ENCODE peak calls at places on chromosome 12, in nine cellular contexts. Q is effector CD8-positive, alpha-beta T cell; I is A549; G is activated gamma-delta T cell treated with Interleukin-2 at 50 U/mL for 16 hours; P is activated naive CD8-positive, alpha-beta T cell treated with anti-CD3 and anti-CD28 coated beads, Interleukin-2, amount 10 ng/mL, durations not matched to agents 7 days and 5 days; K is kidney; Y is M059J; V is Caki2; L is NCI-H2081 treated with DMSO at 0.1 percent for 48 hours. W is an unnamed sample.

GRCh38 chr12:4564819-4565218 is 2.8 kb downstream of the DYRK4 start:
- DNase-seq in Q (no peak), I (no peak), G (no peak), P (no peak), K (no peak), Y (no peak), V (no peak), L (no peak), W (no peak)

GRCh38 chr12:93020225-93020997 is 91.3 kb upstream of the EEA1 start:
- DNase-seq in Q (no peak), I (no peak), G (no peak), P (no peak), K (no peak), Y (no peak), V (no peak), L (peak), W (no peak)

GRCh38 chr12:95204141-95204866 is 13.0 kb downstream of the FGD6 start:
- DNase-seq in Q (no peak), I (peak), G (no peak), P (no peak), K (peak), Y (peak), V (peak), L (no peak), W (no peak)

GRCh38 chr12:114789821-114790220 is 105.8 kb upstream of the TBX3 start:
- DNase-seq in Q (no peak), I (no peak), G (no peak), P (no peak), K (no peak), Y (no peak), V (no peak), L (no peak), W (no peak)

GRCh38 chr12:122856999-122857671 is 21.9 kb downstream of the HIP1R start:
- DNase-seq in Q (no peak), I (no peak), G (no peak), P (no peak), K (peak), Y (no peak), V (no peak), L (no peak), W (no peak)

GRCh38 chr12:71190822-71191221 is 33.0 kb upstream of the TSPAN8 start:
- DNase-seq in Q (no peak), I (no peak), G (no peak), P (no peak), K (no peak), Y (no peak), V (no peak), L (no peak), W (no peak)

GRCh38 chr12:105335856-105336255 is 5.4 kb downstream of the C12orf75 start:
- DNase-seq in Q (no peak), I (no peak), G (no peak), P (no peak), K (no peak), Y (no peak), V (no peak), L (no peak), W (no peak)

GRCh38 chr12:117967043-117967442 is 1.7 kb downstream of the KSR2 start:
- DNase-seq in Q (no peak), I (no peak), G (no peak), P (no peak), K (no peak), Y (no peak), V (no peak), L (no peak), W (no peak)

GRCh38 chr12:754238-754816 is 1.9 kb downstream of the WNK1 start:
- DNase-seq in Q (no peak), I (peak), G (no peak), P (no peak), K (no peak), Y (peak), V (peak), L (no peak), W (no peak)

GRCh38 chr12:32541754-32542374 is 137.2 kb upstream of the DNM1L start:
- DNase-seq in Q (no peak), I (no peak), G (no peak), P (no peak), K (no peak), Y (peak), V (no peak), L (no peak), W (no peak)

GRCh38 chr12:117025481-117026151 is 73.6 kb downstream of the TESC start:
- DNase-seq in Q (peak), I (peak), G (peak), P (peak), K (peak), Y (peak), V (peak), L (no peak), W (no peak)

GRCh38 chr12:64175254-64175945 is 46.7 kb downstream of the KICS2 start:
- DNase-seq in Q (no peak), I (peak), G (no peak), P (no peak), K (no peak), Y (no peak), V (no peak), L (no peak), W (no peak)

GRCh38 chr12:75656650-75657049 is 145.2 kb upstream of the KRR1 start:
- DNase-seq in Q (no peak), I (peak), G (no peak), P (no peak), K (no peak), Y (peak), V (peak), L (no peak), W (no peak)

GRCh38 chr12:50251619-50252300 is 31.6 kb downstream of the LIMA1 start:
- DNase-seq in Q (no peak), I (no peak), G (no peak), P (no peak), K (no peak), Y (peak), V (no peak), L (no peak), W (no peak)

GRCh38 chr12:25997401-25997973 is 39.0 kb downstream of the RASSF8 start:
- DNase-seq in Q (no peak), I (peak), G (no peak), P (no peak), K (no peak), Y (peak), V (peak), L (no peak), W (no peak)

GRCh38 chr12:101713059-101713682 is 15.7 kb downstream of the CHPT1 start:
- DNase-seq in Q (no peak), I (no peak), G (no peak), P (no peak), K (peak), Y (no peak), V (no peak), L (no peak), W (no peak)

GRCh38 chr12:98002887-98003493 is 512.4 kb upstream of the TMPO start:
- DNase-seq in Q (no peak), I (peak), G (no peak), P (no peak), K (no peak), Y (peak), V (peak), L (peak), W (no peak)

GRCh38 chr12:2336409-2336829 is 283.6 kb downstream of the CACNA1C start:
- DNase-seq in Q (no peak), I (peak), G (no peak), P (no peak), K (no peak), Y (peak), V (peak), L (no peak), W (peak)

GRCh38 chr12:88202500-88202899 is 60.4 kb downstream of the TMTC3 start:
- DNase-seq in Q (no peak), I (no peak), G (no peak), P (no peak), K (no peak), Y (no peak), V (no peak), L (no peak), W (no peak)

GRCh38 chr12:51678086-51678724 is 87.2 kb downstream of the SCN8A start:
- DNase-seq in Q (no peak), I (peak), G (peak), P (no peak), K (no peak), Y (peak), V (peak), L (peak), W (no peak)

GRCh38 chr12:3172124-3173007 is 95.2 kb downstream of the TSPAN9 start:
- DNase-seq in Q (no peak), I (no peak), G (no peak), P (no peak), K (peak), Y (no peak), V (no peak), L (no peak), W (no peak)

GRCh38 chr12:2646341-2646740 is 148.4 kb upstream of the FKBP4 start:
- DNase-seq in Q (no peak), I (no peak), G (no peak), P (no peak), K (peak), Y (no peak), V (no peak), L (no peak), W (no peak)

GRCh38 chr12:639988-640387 is 23.3 kb downstream of the NINJ2 start:
- DNase-seq in Q (no peak), I (no peak), G (no peak), P (no peak), K (no peak), Y (no peak), V (no peak), L (no peak), W (no peak)

GRCh38 chr12:26188132-26188531 is 7.2 kb upstream of the SSPN start:
- DNase-seq in Q (no peak), I (no peak), G (no peak), P (no peak), K (no peak), Y (peak), V (no peak), L (no peak), W (no peak)

GRCh38 chr12:1879633-1880032 is 38.8 kb downstream of the CACNA2D4 start:
- DNase-seq in Q (no peak), I (no peak), G (no peak), P (no peak), K (peak), Y (no peak), V (no peak), L (no peak), W (no peak)

W was measured in NK-92 treated with Interleukin-12 subunit alpha and Interleukin-12 subunit beta, amount 100 ng/mL, for 24 hours.